ENCODE peak calls at places on chromosomes 13 and 19, in ten cellular contexts. T is effector CD4-positive, alpha-beta T cell; H is activated naive CD8-positive, alpha-beta T cell treated with anti-CD3 and anti-CD28 coated beads, Interleukin-2, amount 10 ng/mL, durations not matched to agents 7 days and 5 days; I is skeletal muscle cell; P is memory B cell; Z is amniotic epithelial cell; A is left kidney; W is AG04450; K is activated T-helper 1 cell treated with anti-CD3 and anti-CD28 coated beads, Interleukin-2, amount 50 U/mL, for 16 hours; M is HS-27A. S is an unnamed sample.

GRCh38 chr13:85806553-85807175 is 7.4 kb upstream of the SLITRK6 start:
- DNase-seq in T (no peak), H (no peak), I (peak; percentile 7), P (no peak), Z (peak; percentile 39), A (peak; percentile 64), W (peak; percentile 47), K (no peak), M (no peak), S (no peak)

GRCh38 chr19:49837009-49837310 is 14.0 kb upstream of the PTOV1 start:
- DNase-seq in T (no peak), H (no peak), I (no peak), P (no peak), Z (peak; percentile 55), A (no peak), W (no peak), K (no peak), M (no peak), S (no peak)

GRCh38 chr19:45050036-45050435 is 11.2 kb downstream of the CLASRP start:
- DNase-seq in T (no peak), H (no peak), I (no peak), P (no peak), Z (no peak), A (no peak), W (no peak), K (no peak), M (no peak), S (no peak)

GRCh38 chr13:74210693-74211393 is 76.6 kb upstream of the KLF12 start:
- DNase-seq in T (no peak), H (no peak), I (peak; percentile 100), P (no peak), Z (peak; percentile 95), A (no peak), W (peak; percentile 76), K (no peak), M (peak; percentile 82), S (no peak)

GRCh38 chr13:99050983-99051488 is 73.2 kb upstream of the DOCK9 start:
- DNase-seq in T (no peak), H (no peak), I (no peak), P (no peak), Z (no peak), A (no peak), W (no peak), K (no peak), M (no peak), S (no peak)

GRCh38 chr13:110531671-110532083 is 29.8 kb downstream of the RAB20 start:
- DNase-seq in T (no peak), H (no peak), I (no peak), P (no peak), Z (no peak), A (no peak), W (no peak), K (no peak), M (no peak), S (no peak)

GRCh38 chr13:22162889-22163288 is 492.0 kb downstream of the FGF9 start:
- DNase-seq in T (no peak), H (no peak), I (no peak), P (no peak), Z (no peak), A (no peak), W (no peak), K (no peak), M (no peak), S (no peak)

GRCh38 chr13:111282425-111282824 is 38.0 kb upstream of the TEX29 start:
- DNase-seq in T (no peak), H (no peak), I (no peak), P (no peak), Z (no peak), A (no peak), W (no peak), K (no peak), M (no peak), S (no peak)

GRCh38 chr13:25678398-25678797 is 306.6 kb downstream of the ATP8A2 start:
- DNase-seq in T (no peak), H (no peak), I (no peak), P (no peak), Z (no peak), A (no peak), W (no peak), K (no peak), M (no peak), S (no peak)

GRCh38 chr19:3743486-3743885 is 18.0 kb downstream of the APBA3 start:
- DNase-seq in T (no peak), H (no peak), I (no peak), P (no peak), Z (peak; percentile 31), A (no peak), W (no peak), K (no peak), M (no peak), S (no peak)

GRCh38 chr19:13463296-13463695 is 43.0 kb downstream of the CACNA1A start:
- DNase-seq in T (no peak), H (peak; percentile 41), I (no peak), P (no peak), Z (no peak), A (peak; percentile 80), W (no peak), K (no peak), M (no peak), S (no peak)

GRCh38 chr13:101026328-101026727 is 351.7 kb upstream of the TMTC4 start:
- DNase-seq in T (no peak), H (no peak), I (no peak), P (no peak), Z (no peak), A (no peak), W (no peak), K (no peak), M (no peak), S (no peak)

GRCh38 chr19:36605101-36605838 is at the start of gene ZNF382:
- DNase-seq in T (peak; percentile 79), H (peak; percentile 92), I (peak; percentile 15), P (peak; percentile 82), Z (peak; percentile 56), A (peak; percentile 94), W (peak; percentile 13), K (peak; percentile 69), M (no peak), S (no peak)

GRCh38 chr13:21043898-21044297 is 17.5 kb downstream of the LATS2 start:
- DNase-seq in T (no peak), H (no peak), I (peak; percentile 79), P (no peak), Z (peak; percentile 99), A (no peak), W (peak; percentile 89), K (no peak), M (no peak), S (peak; percentile 62)

GRCh38 chr19:4077800-4078683 is 11.3 kb upstream of the ZBTB7A start:
- DNase-seq in T (no peak), H (peak; percentile 70), I (no peak), P (peak; percentile 31), Z (no peak), A (peak; percentile 89), W (no peak), K (no peak), M (no peak), S (no peak)

GRCh38 chr19:17325881-17326594 is 8.6 kb downstream of the ANO8 start:
- DNase-seq in T (no peak), H (no peak), I (no peak), P (no peak), Z (no peak), A (no peak), W (no peak), K (no peak), M (no peak), S (no peak)

GRCh38 chr13:113040597-113041292 is 64.8 kb upstream of the F7 start:
- DNase-seq in T (no peak), H (no peak), I (no peak), P (no peak), Z (no peak), A (no peak), W (no peak), K (no peak), M (no peak), S (no peak)

GRCh38 chr19:6212403-6213265 is 67.1 kb downstream of the MLLT1 start:
- DNase-seq in T (no peak), H (no peak), I (no peak), P (no peak), Z (no peak), A (no peak), W (no peak), K (no peak), M (no peak), S (no peak)

GRCh38 chr13:105343134-105343806 is 1192.2 kb downstream of the EFNB2 start:
- DNase-seq in T (no peak), H (no peak), I (peak; percentile 73), P (no peak), Z (no peak), A (peak; percentile 55), W (no peak), K (no peak), M (no peak), S (peak; percentile 80)

GRCh38 chr19:7200739-7201138 is 93.5 kb downstream of the INSR start:
- DNase-seq in T (no peak), H (no peak), I (no peak), P (no peak), Z (peak; percentile 14), A (no peak), W (no peak), K (no peak), M (no peak), S (no peak)

GRCh38 chr13:74562381-74562780 is 428.2 kb upstream of the KLF12 start:
- DNase-seq in T (no peak), H (no peak), I (no peak), P (no peak), Z (peak; percentile 49), A (no peak), W (no peak), K (no peak), M (no peak), S (no peak)

GRCh38 chr13:19618925-19619324 is 14.5 kb upstream of the MPHOSPH8 start:
- DNase-seq in T (no peak), H (no peak), I (no peak), P (no peak), Z (peak; percentile 51), A (peak; percentile 13), W (no peak), K (no peak), M (no peak), S (no peak)

GRCh38 chr19:6765738-6766356 is 1.4 kb downstream of the SH2D3A start:
- DNase-seq in T (peak; percentile 20), H (no peak), I (no peak), P (no peak), Z (no peak), A (peak; percentile 78), W (no peak), K (no peak), M (no peak), S (no peak)

GRCh38 chr19:19610376-19611240 is 7.9 kb downstream of the PBX4 start:
- DNase-seq in T (no peak), H (no peak), I (no peak), P (no peak), Z (peak; percentile 48), A (no peak), W (no peak), K (no peak), M (no peak), S (peak; percentile 77)

S was measured in retinal pigment epithelial cell.